ENCODE peak calls at places on chromosome 15, in five cellular contexts. K is IMR-90, Z is A549, N is Peyer's patch, J is lower leg skin. S is an unnamed sample.

GRCh38 chr15:24924621-24925020 is 30.2 kb upstream of the SNRPN start:
- DNase-seq in J (no peak), N (no peak), Z (no peak), K (peak; percentile 2), S (no peak)

GRCh38 chr15:66004618-66005262 is 135.4 kb downstream of the RAB11A start:
- DNase-seq in N (no peak), Z (peak; percentile 76), K (peak; percentile 31), J (no peak), S (peak; percentile 47)

GRCh38 chr15:47294765-47295259 is 422.5 kb upstream of the SEMA6D start:
- DNase-seq in K (no peak), J (no peak), Z (no peak), N (no peak), S (no peak)

GRCh38 chr15:90230071-90230494 is 3.7 kb downstream of the CIB1 start:
- DNase-seq in K (no peak), J (no peak), Z (no peak), N (peak; percentile 78), S (no peak)

GRCh38 chr15:33243869-33244268 is 49.4 kb upstream of the FMN1 start:
- DNase-seq in J (no peak), Z (peak; percentile 92), K (peak; percentile 44), N (no peak), S (no peak)

GRCh38 chr15:78540135-78540954 is at the start of gene PSMA4:
- DNase-seq in J (peak; percentile 99), K (peak; percentile 76), Z (peak; percentile 97), N (peak; percentile 97), S (peak; percentile 70)

GRCh38 chr15:33309602-33310276 is 1.0 kb upstream of the RYR3 start:
- DNase-seq in Z (no peak), J (no peak), K (no peak), N (no peak), S (no peak)

GRCh38 chr15:74863239-74864056 is 9.7 kb downstream of the SCAMP2 start:
- DNase-seq in J (no peak), N (peak; percentile 66), Z (no peak), K (peak; percentile 31), S (peak; percentile 35)

GRCh38 chr15:74823324-74823723 is 3.1 kb upstream of the CPLX3 start:
- DNase-seq in J (no peak), Z (no peak), K (no peak), N (no peak), S (no peak)

GRCh38 chr15:25241241-25241801 is 197.5 kb downstream of the UBE3A start:
- DNase-seq in Z (no peak), K (no peak), N (no peak), J (peak; percentile 77), S (no peak)

GRCh38 chr15:57743424-57743823 is 36.9 kb downstream of the POLR2M start:
- DNase-seq in J (no peak), N (no peak), Z (no peak), K (no peak), S (no peak)

GRCh38 chr15:92062505-92062904 is 209.0 kb downstream of the SLCO3A1 start:
- DNase-seq in Z (no peak), J (peak; percentile 72), K (no peak), N (no peak), S (no peak)

GRCh38 chr15:58666957-58667356 is 82.5 kb downstream of the ADAM10 start:
- DNase-seq in Z (no peak), K (peak; percentile 62), N (no peak), J (no peak), S (no peak)

GRCh38 chr15:64134322-64134829 is 17.2 kb upstream of the SNX22 start:
- DNase-seq in N (no peak), K (peak; percentile 44), Z (no peak), J (peak; percentile 85), S (no peak)

GRCh38 chr15:79887517-79887916 is 9.3 kb downstream of the MTHFS start:
- DNase-seq in Z (no peak), N (no peak), K (peak; percentile 40), J (no peak), S (no peak)

GRCh38 chr15:79204886-79205285 is 77.6 kb upstream of the ANKRD34C start:
- DNase-seq in K (no peak), Z (no peak), J (peak; percentile 63), N (no peak), S (no peak)

GRCh38 chr15:88467935-88468528 is 524 bp downstream of the MRPS11 start:
- DNase-seq in K (peak; percentile 14), J (peak; percentile 32), Z (no peak), N (no peak), S (no peak)

GRCh38 chr15:51450001-51450400 is 108.5 kb downstream of the GLDN start:
- DNase-seq in J (no peak), K (no peak), Z (no peak), N (no peak), S (no peak)

GRCh38 chr15:56017511-56017910 is 24.1 kb upstream of the NEDD4 start:
- DNase-seq in N (no peak), K (no peak), Z (no peak), J (no peak), S (no peak)

GRCh38 chr15:66799242-66799641 is 97.2 kb downstream of the SMAD6 start:
- DNase-seq in J (no peak), K (no peak), Z (no peak), N (no peak), S (no peak)

GRCh38 chr15:80783275-80783674 is 4.1 kb downstream of the CEMIP start:
- DNase-seq in J (peak; percentile 25), N (no peak), Z (no peak), K (no peak), S (no peak)

GRCh38 chr15:56341201-56341600 is 24.0 kb upstream of the TEX9 start:
- DNase-seq in K (no peak), N (no peak), Z (no peak), J (no peak), S (no peak)

GRCh38 chr15:83174891-83175290 is 32.7 kb downstream of the HDGFL3 start:
- DNase-seq in N (no peak), J (no peak), K (no peak), Z (no peak), S (no peak)

GRCh38 chr15:31392761-31393401 is 66.2 kb downstream of the KLF13 start:
- DNase-seq in J (peak; percentile 90), K (no peak), Z (no peak), N (peak; percentile 73), S (no peak)

GRCh38 chr15:74497584-74497983 is 36.6 kb upstream of the UBL7 start:
- DNase-seq in K (no peak), Z (no peak), J (no peak), N (peak; percentile 48), S (no peak)

GRCh38 chr15:48559270-48559669 is 86.2 kb downstream of the FBN1 start:
- DNase-seq in N (no peak), K (peak; percentile 87), J (no peak), Z (no peak), S (no peak)

GRCh38 chr15:98684441-98684840 is 36.1 kb downstream of the IGF1R start:
- DNase-seq in J (no peak), K (peak; percentile 78), N (no peak), Z (no peak), S (no peak)

GRCh38 chr15:82540055-82540983 is at the start of gene RPS17:
- DNase-seq in Z (peak; percentile 98), J (peak; percentile 99), K (peak; percentile 93), N (peak; percentile 99), S (peak; percentile 79)

GRCh38 chr15:39797407-39797806 is 14.8 kb upstream of the FSIP1 start:
- DNase-seq in K (peak; percentile 22), J (no peak), Z (no peak), N (no peak), S (no peak)

GRCh38 chr15:58440181-58440910 is 8.6 kb downstream of the LIPC start:
- DNase-seq in N (peak; percentile 47), J (peak; percentile 85), Z (peak; percentile 89), K (peak; percentile 46), S (peak; percentile 22)

GRCh38 chr15:60397772-60398445 is at the start of gene ANXA2:
- DNase-seq in J (peak; percentile 97), K (peak; percentile 84), Z (peak; percentile 84), N (peak; percentile 94), S (peak; percentile 44)
- TF ChIP-seq POLR2A in J (peak; percentile 86), K (peak; percentile 95), Z (peak; percentile 92), N (peak; percentile 96), S (peak; percentile 97)

GRCh38 chr15:101173233-101174119 is 78.4 kb downstream of the CHSY1 start:
- DNase-seq in K (no peak), N (no peak), J (no peak), Z (no peak), S (no peak)
- TF ChIP-seq POLR2A in K (no peak), N (no peak), J (no peak), Z (no peak), S (no peak)

GRCh38 chr15:42996871-42997270 is 76.3 kb upstream of the TTBK2 start:
- DNase-seq in K (no peak), N (no peak), Z (no peak), J (no peak), S (no peak)
- TF ChIP-seq POLR2A in K (no peak), N (no peak), Z (no peak), J (no peak), S (no peak)

GRCh38 chr15:100602064-100602821 is at the start of the genes ASB7 and LINS1:
- DNase-seq in K (peak; percentile 100), N (peak; percentile 100), Z (peak; percentile 94), J (peak; percentile 100), S (peak; percentile 69)
- TF ChIP-seq POLR2A in K (no peak), N (peak; percentile 15), Z (peak; percentile 68), J (no peak), S (peak; percentile 69)

GRCh38 chr15:69465253-69465652 is 12.6 kb downstream of the RPLP1 start:
- DNase-seq in Z (no peak), K (no peak), N (no peak), J (peak; percentile 36), S (no peak)

GRCh38 chr15:69460481-69460880 is 7.9 kb downstream of the RPLP1 start:
- DNase-seq in K (no peak), Z (no peak), J (no peak), N (no peak), S (no peak)

GRCh38 chr15:69462030-69462492 is 9.4 kb downstream of the RPLP1 start:
- DNase-seq in J (peak; percentile 89), Z (no peak), K (no peak), N (peak; percentile 69), S (no peak)

GRCh38 chr15:69463182-69463756 is 10.7 kb downstream of the RPLP1 start:
- DNase-seq in Z (no peak), J (no peak), K (no peak), N (no peak), S (no peak)

DNA sequence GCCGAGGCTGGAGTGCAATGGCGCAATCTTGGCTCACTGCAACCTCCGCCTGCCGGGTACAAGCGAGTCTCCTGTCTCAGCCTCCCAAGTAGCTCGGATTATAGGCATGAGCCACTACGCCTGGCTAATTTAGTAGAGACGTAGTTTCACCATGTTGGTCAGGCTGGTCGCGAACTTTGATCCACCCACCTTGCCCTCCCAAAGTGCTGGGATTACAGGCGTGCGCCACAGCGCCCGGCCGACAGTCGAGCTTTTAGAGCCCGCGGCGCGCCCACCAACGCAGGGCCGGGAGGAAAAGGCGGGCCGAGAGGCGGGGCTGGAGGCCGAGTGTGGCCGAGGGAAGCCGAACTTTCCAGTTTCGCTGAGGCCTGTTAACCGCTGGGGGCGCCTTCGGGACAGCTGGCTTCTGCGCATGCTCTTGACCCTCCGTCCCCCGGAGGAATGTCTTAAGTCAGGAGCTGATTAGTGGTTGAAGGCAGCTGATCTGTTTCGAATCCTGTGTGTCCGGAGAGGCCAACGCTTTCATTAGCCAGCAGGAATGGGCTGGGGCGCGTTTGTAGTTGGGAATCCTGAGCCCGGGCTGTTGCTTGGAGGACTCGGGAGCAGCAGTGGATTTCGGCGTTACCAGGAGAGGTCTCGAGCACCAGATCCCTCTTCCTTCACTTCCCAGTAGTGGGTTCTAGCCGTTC is 10.0 kb downstream of the RPLP1 start:
- DNase-seq in J (peak; percentile 99), N (peak; percentile 98), Z (peak; percentile 100), K (peak; percentile 99), S (peak; percentile 81)
- TF ChIP-seq POLR2A in J (no peak), N (peak; percentile 85), Z (peak; percentile 54), K (peak; percentile 91), S (peak; percentile 66)